ENCODE peak calls at places on chromosomes 2 and 18, in five cellular contexts. L is endothelial cell, W is esophagus squamous epithelium, U is foreskin keratinocyte, A is fibroblast of pulmonary artery. M is an unnamed sample.

GRCh38 chr2:9377461-9378097 is 45.7 kb downstream of the ITGB1BP1 start:
- DNase-seq in L (no peak), W (no peak), U (no peak), A (no peak), M (no peak)

GRCh38 chr2:42917374-42918017 is 125.1 kb upstream of the HAAO start:
- DNase-seq in L (no peak), W (no peak), U (peak; percentile 83), A (peak; percentile 95), M (no peak)

GRCh38 chr2:199704358-199705238 is 146.4 kb downstream of the FTCDNL1 start:
- DNase-seq in L (peak; percentile 26), W (no peak), U (peak; percentile 30), A (peak; percentile 18), M (peak; percentile 57)

GRCh38 chr2:188785515-188785914 is 188.7 kb upstream of the COL3A1 start:
- DNase-seq in L (no peak), W (no peak), U (no peak), A (peak; percentile 39), M (no peak)

GRCh38 chr18:34787931-34788532 is 77.9 kb downstream of the DTNA start:
- DNase-seq in L (peak; percentile 44), W (no peak), U (peak; percentile 36), A (peak; percentile 79), M (no peak)

GRCh38 chr18:21184396-21184996 is 57.5 kb upstream of the GREB1L start:
- DNase-seq in L (no peak), W (no peak), U (no peak), A (no peak), M (no peak)

GRCh38 chr2:225487901-225488416 is 88.4 kb downstream of the NYAP2 start:
- DNase-seq in L (no peak), W (no peak), U (no peak), A (no peak), M (no peak)

GRCh38 chr2:45843136-45843535 is 191.7 kb downstream of the PRKCE start:
- DNase-seq in L (no peak), W (no peak), U (no peak), A (no peak), M (no peak)

GRCh38 chr18:8757598-8757997 is 52.2 kb downstream of the MTCL1 start:
- DNase-seq in L (no peak), W (no peak), U (peak; percentile 39), A (no peak), M (no peak)

GRCh38 chr2:236317938-236318396 is 53.8 kb upstream of the ASB18 start:
- DNase-seq in L (no peak), W (no peak), U (no peak), A (no peak), M (no peak)

GRCh38 chr2:239275871-239276812 is 124.7 kb downstream of the HDAC4 start:
- DNase-seq in L (no peak), W (no peak), U (no peak), A (peak; percentile 26), M (no peak)

GRCh38 chr2:101486994-101487393 is 12.1 kb upstream of the RFX8 start:
- DNase-seq in L (no peak), W (no peak), U (no peak), A (no peak), M (no peak)

GRCh38 chr2:66660804-66661203 is 225.9 kb downstream of the MEIS1 start:
- DNase-seq in L (no peak), W (no peak), U (no peak), A (no peak), M (no peak)

GRCh38 chr18:62957885-62958472 is 242.6 kb downstream of the PHLPP1 start:
- DNase-seq in L (peak; percentile 71), W (no peak), U (no peak), A (peak; percentile 66), M (peak; percentile 71)

GRCh38 chr2:9382604-9383235 is 40.6 kb downstream of the ITGB1BP1 start:
- DNase-seq in L (no peak), W (no peak), U (no peak), A (no peak), M (no peak)

GRCh38 chr2:172095146-172095904 is 7.4 kb downstream of the DLX2 start:
- DNase-seq in L (no peak), W (no peak), U (peak; percentile 88), A (peak; percentile 82), M (peak; percentile 79)

GRCh38 chr2:56580242-56580641 is 396.5 kb downstream of the CCDC85A start:
- DNase-seq in L (no peak), W (no peak), U (peak; percentile 74), A (peak; percentile 61), M (no peak)

GRCh38 chr2:37501121-37501520 is 156.7 kb downstream of the QPCT start:
- DNase-seq in L (no peak), W (no peak), U (no peak), A (no peak), M (no peak)

GRCh38 chr18:58937913-58938312 is 73.2 kb downstream of the ZNF532 start:
- DNase-seq in L (no peak), W (no peak), U (peak; percentile 13), A (peak; percentile 28), M (no peak)

GRCh38 chr18:77004555-77005380 is 127.8 kb downstream of the MBP start:
- DNase-seq in L (no peak), W (no peak), U (no peak), A (no peak), M (no peak)

DNA sequence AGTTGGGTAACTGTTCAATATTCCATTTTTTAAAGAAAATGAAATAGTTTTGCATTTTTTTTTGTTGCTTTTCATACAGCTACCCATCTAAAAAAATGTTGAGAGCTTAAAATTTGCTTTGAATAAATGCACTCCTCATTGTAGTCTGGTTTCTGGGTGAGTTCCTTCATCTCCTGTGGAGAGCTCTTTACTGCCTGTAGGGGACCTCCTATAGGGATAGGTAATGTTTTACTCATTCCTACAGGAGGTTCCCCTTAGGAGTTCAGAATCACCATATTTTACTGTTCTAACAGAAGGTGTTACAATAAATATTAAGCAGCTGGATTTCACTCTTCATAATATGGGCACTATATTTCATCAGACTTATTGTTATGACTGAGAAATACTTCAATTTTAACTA is 947.3 kb upstream of the CRIM1 start:
- DNase-seq in L (no peak), W (no peak), U (no peak), A (no peak), M (no peak)
- TF ChIP-seq CTCF in L (no peak), W (no peak), U (no peak), A (no peak), M (no peak)

DNA sequence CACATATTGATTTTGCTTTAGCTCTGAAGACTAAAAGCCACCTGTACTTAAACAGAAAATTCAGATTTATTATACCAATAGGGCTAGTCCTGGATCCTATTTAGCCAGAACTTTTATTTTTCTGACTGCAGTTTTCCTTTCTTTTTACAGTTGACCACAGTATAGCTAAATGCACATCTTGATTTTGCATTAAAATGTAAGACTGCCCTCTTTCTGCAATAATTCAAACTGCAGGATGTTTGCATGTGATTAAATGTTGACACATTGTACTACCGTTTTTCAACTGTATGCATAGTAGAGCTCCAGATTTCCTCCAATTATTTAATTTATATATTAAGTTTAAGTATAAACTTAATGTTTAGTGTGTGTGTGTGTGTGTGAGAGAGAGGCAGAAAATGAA is 1262.9 kb downstream of the SUCLG1 start:
- DNase-seq in L (no peak), W (no peak), U (peak; percentile 41), A (peak; percentile 72), M (no peak)
- TF ChIP-seq CTCF in L (peak; percentile 70), W (peak; percentile 39), U (peak; percentile 92), A (peak; percentile 74), M (no peak)

DNA sequence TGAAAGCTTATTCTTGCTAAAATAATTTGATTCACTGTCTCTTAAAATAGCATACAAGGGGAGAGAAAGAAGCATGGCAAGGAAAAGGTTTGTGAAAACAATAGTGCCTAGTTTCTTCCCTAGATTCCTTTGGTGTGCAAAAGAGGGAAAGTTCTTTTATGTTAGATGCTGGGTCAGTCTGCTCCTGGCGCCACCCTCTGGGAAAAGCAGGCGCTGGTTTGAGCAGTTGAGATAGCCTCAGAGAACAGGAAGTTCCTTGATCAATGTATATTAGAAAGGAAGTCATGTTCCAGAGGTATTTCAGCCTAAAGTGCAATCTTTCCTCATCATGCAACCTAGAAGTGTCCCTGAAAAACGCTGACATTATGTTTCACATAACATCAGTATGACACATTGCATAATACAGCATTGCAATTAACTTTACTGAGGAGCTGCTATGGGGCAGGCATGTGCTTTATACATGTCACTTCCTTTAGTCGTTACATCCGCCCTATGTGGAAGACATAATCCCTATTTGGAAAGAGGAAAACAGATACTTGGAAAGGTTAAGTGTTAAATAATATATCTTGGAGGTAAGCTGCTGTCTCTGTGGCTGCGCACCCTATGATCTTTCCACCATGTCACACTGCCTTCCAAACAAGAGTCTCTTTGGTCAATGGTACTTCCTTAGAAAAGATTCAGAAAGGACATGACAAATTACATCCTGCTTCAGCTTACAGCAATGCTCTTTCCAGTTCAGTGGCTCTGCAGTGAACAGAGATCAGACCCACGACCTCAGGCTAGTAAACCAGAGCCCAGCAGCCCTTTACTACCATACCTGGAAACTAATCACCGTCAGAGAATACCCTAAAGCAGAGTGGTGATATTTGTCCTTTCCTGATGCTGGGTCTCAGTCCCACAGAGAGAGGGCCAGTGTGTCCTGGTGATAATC is 369.7 kb downstream of the RAD51AP2 start:
- DNase-seq in L (peak; percentile 40), W (no peak), U (peak; percentile 28), A (peak; percentile 6), M (peak; percentile 55)
- TF ChIP-seq CTCF in L (no peak), W (no peak), U (peak; percentile 67), A (peak; percentile 31), M (no peak)

GRCh38 chr2:10709290-10709939 is 12.0 kb upstream of the ATP6V1C2 start:
- DNase-seq in L (peak; percentile 41), W (no peak), U (peak; percentile 44), A (peak; percentile 30), M (peak; percentile 60)
- TF ChIP-seq CTCF in L (no peak), W (peak; percentile 24), U (peak; percentile 77), A (peak; percentile 46), M (no peak)

DNA sequence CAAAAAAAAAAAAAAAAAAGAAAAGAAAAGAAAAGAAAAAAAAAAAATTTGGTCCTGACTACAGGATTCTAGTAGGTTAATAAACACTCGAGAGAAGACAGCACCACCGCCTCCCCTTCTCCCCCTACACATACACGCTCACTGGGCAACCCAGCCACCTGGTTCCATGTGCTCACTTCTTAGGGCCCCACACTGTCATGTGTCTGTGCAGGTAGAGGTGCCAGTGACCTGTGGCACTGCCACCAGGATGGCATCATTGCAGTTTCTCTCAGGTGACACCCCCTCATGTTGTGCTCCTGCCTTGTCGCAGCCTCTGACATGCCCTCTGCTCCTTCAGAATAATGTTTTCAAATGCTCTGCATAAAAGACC is 39.7 kb upstream of the LYPD6B start:
- DNase-seq in L (no peak), W (no peak), U (no peak), A (no peak), M (no peak)
- TF ChIP-seq CTCF in L (no peak), W (no peak), U (no peak), A (no peak), M (no peak)

DNA sequence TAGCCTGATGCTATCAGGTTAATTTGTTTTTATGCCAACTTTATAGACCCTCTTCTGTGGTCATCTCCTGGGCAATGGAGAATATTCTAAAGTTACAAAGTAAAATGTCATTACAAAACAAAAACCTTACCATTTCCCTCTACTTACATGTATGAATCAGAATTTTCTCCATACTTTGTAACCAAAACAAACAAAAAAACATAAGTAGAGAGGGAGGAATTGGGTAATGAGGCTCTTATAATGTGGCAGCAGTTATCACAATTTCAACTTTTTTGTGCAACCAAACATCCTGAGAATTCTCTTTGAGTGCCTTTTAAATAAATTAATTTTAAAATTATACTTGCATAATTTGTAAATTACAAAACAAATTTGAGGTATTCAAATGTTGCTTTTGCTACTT is 332.8 kb downstream of the TXNL1 start:
- DNase-seq in L (no peak), W (no peak), U (no peak), A (peak; percentile 28), M (no peak)
- TF ChIP-seq CTCF in L (no peak), W (no peak), U (no peak), A (no peak), M (no peak)

GRCh38 chr2:135573620-135574019 is 42.3 kb downstream of the R3HDM1 start:
- DNase-seq in L (no peak), W (no peak), U (no peak), A (peak; percentile 5), M (no peak)
- TF ChIP-seq CTCF in L (no peak), W (no peak), U (peak; percentile 37), A (no peak), M (no peak)

M was measured in WTC11.